ENCODE peak calls at places on chromosomes 11 and 22, in eight cellular contexts. One of them, this sample, is unnamed.

GRCh38 chr11:123180166-123180565 is 14.9 kb downstream of the CLMP start:
- DNase-seq in activated gamma-delta T cell treated with Interleukin-2 at 50 U/mL for 16 hours: no peak
- DNase-seq in AML-193: no peak
- DNase-seq in uterus: no peak
- DNase-seq in posterior vena cava: no peak
- DNase-seq in HS-5: no peak
- DNase-seq in B cell: no peak
- DNase-seq in heart left ventricle: no peak
- DNase-seq in this sample: no peak

GRCh38 chr11:45394294-45395085 is 108.3 kb upstream of the SYT13 start:
- DNase-seq in activated gamma-delta T cell treated with Interleukin-2 at 50 U/mL for 16 hours: no peak
- DNase-seq in AML-193: no peak
- DNase-seq in uterus: no peak
- DNase-seq in posterior vena cava: no peak
- DNase-seq in HS-5: no peak
- DNase-seq in B cell: no peak
- DNase-seq in heart left ventricle: no peak
- DNase-seq in this sample: no peak

GRCh38 chr11:132365650-132366049 is 995.2 kb downstream of the NTM start:
- DNase-seq in activated gamma-delta T cell treated with Interleukin-2 at 50 U/mL for 16 hours: no peak
- DNase-seq in AML-193: no peak
- DNase-seq in uterus: no peak
- DNase-seq in posterior vena cava: no peak
- DNase-seq in HS-5: no peak
- DNase-seq in B cell: no peak
- DNase-seq in heart left ventricle: no peak
- DNase-seq in this sample: no peak

GRCh38 chr11:31767665-31768064 is 43.5 kb downstream of the PAX6 start:
- DNase-seq in activated gamma-delta T cell treated with Interleukin-2 at 50 U/mL for 16 hours: no peak
- DNase-seq in AML-193: no peak
- DNase-seq in uterus: no peak
- DNase-seq in posterior vena cava: no peak
- DNase-seq in HS-5: no peak
- DNase-seq in B cell: no peak
- DNase-seq in heart left ventricle: no peak
- DNase-seq in this sample: no peak

GRCh38 chr11:111378773-111379499 is at the start of gene POU2AF1:
- DNase-seq in activated gamma-delta T cell treated with Interleukin-2 at 50 U/mL for 16 hours: peak
- DNase-seq in AML-193: no peak
- DNase-seq in uterus: no peak
- DNase-seq in posterior vena cava: no peak
- DNase-seq in HS-5: no peak
- DNase-seq in B cell: peak
- DNase-seq in heart left ventricle: peak
- DNase-seq in this sample: no peak

GRCh38 chr11:128135451-128135850 is 451.9 kb downstream of the ETS1 start:
- DNase-seq in activated gamma-delta T cell treated with Interleukin-2 at 50 U/mL for 16 hours: no peak
- DNase-seq in AML-193: no peak
- DNase-seq in uterus: no peak
- DNase-seq in posterior vena cava: no peak
- DNase-seq in HS-5: no peak
- DNase-seq in B cell: no peak
- DNase-seq in heart left ventricle: no peak
- DNase-seq in this sample: no peak

GRCh38 chr22:23132376-23133091 is 9.3 kb downstream of the RSPH14 start:
- DNase-seq in activated gamma-delta T cell treated with Interleukin-2 at 50 U/mL for 16 hours: no peak
- DNase-seq in AML-193: no peak
- DNase-seq in uterus: no peak
- DNase-seq in posterior vena cava: no peak
- DNase-seq in HS-5: no peak
- DNase-seq in B cell: no peak
- DNase-seq in heart left ventricle: no peak
- DNase-seq in this sample: no peak

GRCh38 chr11:3201677-3202181 is 16.9 kb downstream of the MRGPRG start:
- DNase-seq in activated gamma-delta T cell treated with Interleukin-2 at 50 U/mL for 16 hours: no peak
- DNase-seq in AML-193: no peak
- DNase-seq in uterus: peak
- DNase-seq in posterior vena cava: peak
- DNase-seq in HS-5: no peak
- DNase-seq in B cell: no peak
- DNase-seq in heart left ventricle: no peak
- DNase-seq in this sample: no peak

GRCh38 chr11:11968511-11969280 is 39.7 kb downstream of the DKK3 start:
- DNase-seq in activated gamma-delta T cell treated with Interleukin-2 at 50 U/mL for 16 hours: no peak
- DNase-seq in AML-193: no peak
- DNase-seq in uterus: no peak
- DNase-seq in posterior vena cava: peak
- DNase-seq in HS-5: no peak
- DNase-seq in B cell: no peak
- DNase-seq in heart left ventricle: no peak
- DNase-seq in this sample: no peak

GRCh38 chr11:94602430-94603372 is 35.5 kb downstream of the PIWIL4 start:
- DNase-seq in activated gamma-delta T cell treated with Interleukin-2 at 50 U/mL for 16 hours: peak
- DNase-seq in AML-193: peak
- DNase-seq in uterus: peak
- DNase-seq in posterior vena cava: no peak
- DNase-seq in HS-5: peak
- DNase-seq in B cell: peak
- DNase-seq in heart left ventricle: peak
- DNase-seq in this sample: peak

GRCh38 chr11:58573451-58574104 is 2.1 kb downstream of the LPXN start:
- DNase-seq in activated gamma-delta T cell treated with Interleukin-2 at 50 U/mL for 16 hours: peak
- DNase-seq in AML-193: peak
- DNase-seq in uterus: peak
- DNase-seq in posterior vena cava: peak
- DNase-seq in HS-5: peak
- DNase-seq in B cell: peak
- DNase-seq in heart left ventricle: no peak
- DNase-seq in this sample: peak

GRCh38 chr11:134907636-134908035 is 495.6 kb upstream of the B3GAT1 start:
- DNase-seq in activated gamma-delta T cell treated with Interleukin-2 at 50 U/mL for 16 hours: no peak
- DNase-seq in AML-193: no peak
- DNase-seq in uterus: no peak
- DNase-seq in posterior vena cava: no peak
- DNase-seq in HS-5: no peak
- DNase-seq in B cell: no peak
- DNase-seq in heart left ventricle: no peak
- DNase-seq in this sample: no peak

GRCh38 chr11:114812698-114813097 is 134.4 kb downstream of the NXPE2 start:
- DNase-seq in activated gamma-delta T cell treated with Interleukin-2 at 50 U/mL for 16 hours: no peak
- DNase-seq in AML-193: no peak
- DNase-seq in uterus: no peak
- DNase-seq in posterior vena cava: no peak
- DNase-seq in HS-5: no peak
- DNase-seq in B cell: no peak
- DNase-seq in heart left ventricle: no peak
- DNase-seq in this sample: no peak

GRCh38 chr11:12529041-12529440 is 145.2 kb upstream of the TEAD1 start:
- DNase-seq in activated gamma-delta T cell treated with Interleukin-2 at 50 U/mL for 16 hours: no peak
- DNase-seq in AML-193: no peak
- DNase-seq in uterus: no peak
- DNase-seq in posterior vena cava: peak
- DNase-seq in HS-5: no peak
- DNase-seq in B cell: no peak
- DNase-seq in heart left ventricle: no peak
- DNase-seq in this sample: no peak

GRCh38 chr11:75380716-75381420 is 18.4 kb upstream of the RPS3 start:
- DNase-seq in activated gamma-delta T cell treated with Interleukin-2 at 50 U/mL for 16 hours: no peak
- DNase-seq in AML-193: peak
- DNase-seq in uterus: no peak
- DNase-seq in posterior vena cava: peak
- DNase-seq in HS-5: no peak
- DNase-seq in B cell: no peak
- DNase-seq in heart left ventricle: no peak
- DNase-seq in this sample: no peak

GRCh38 chr11:111355101-111355500 is 24.0 kb downstream of the POU2AF1 start:
- DNase-seq in activated gamma-delta T cell treated with Interleukin-2 at 50 U/mL for 16 hours: no peak
- DNase-seq in AML-193: no peak
- DNase-seq in uterus: no peak
- DNase-seq in posterior vena cava: no peak
- DNase-seq in HS-5: no peak
- DNase-seq in B cell: no peak
- DNase-seq in heart left ventricle: no peak
- DNase-seq in this sample: no peak

GRCh38 chr11:123011510-123011909 is 29.9 kb upstream of the BSX start:
- DNase-seq in activated gamma-delta T cell treated with Interleukin-2 at 50 U/mL for 16 hours: no peak
- DNase-seq in AML-193: no peak
- DNase-seq in uterus: no peak
- DNase-seq in posterior vena cava: no peak
- DNase-seq in HS-5: no peak
- DNase-seq in B cell: no peak
- DNase-seq in heart left ventricle: no peak
- DNase-seq in this sample: no peak

GRCh38 chr11:71236836-71237475 is 15.4 kb downstream of the SHANK2 start:
- DNase-seq in activated gamma-delta T cell treated with Interleukin-2 at 50 U/mL for 16 hours: no peak
- DNase-seq in AML-193: no peak
- DNase-seq in uterus: no peak
- DNase-seq in posterior vena cava: peak
- DNase-seq in HS-5: no peak
- DNase-seq in B cell: no peak
- DNase-seq in heart left ventricle: no peak
- DNase-seq in this sample: no peak

GRCh38 chr11:121523581-121524232 is 70.9 kb upstream of the SORL1-AS1 start:
- DNase-seq in activated gamma-delta T cell treated with Interleukin-2 at 50 U/mL for 16 hours: no peak
- DNase-seq in AML-193: no peak
- DNase-seq in uterus: no peak
- DNase-seq in posterior vena cava: no peak
- DNase-seq in HS-5: no peak
- DNase-seq in B cell: no peak
- DNase-seq in heart left ventricle: no peak
- DNase-seq in this sample: no peak

GRCh38 chr11:304915-305833 is 2.4 kb upstream of the IFITM2 start:
- DNase-seq in activated gamma-delta T cell treated with Interleukin-2 at 50 U/mL for 16 hours: peak
- DNase-seq in AML-193: peak
- DNase-seq in uterus: peak
- DNase-seq in posterior vena cava: peak
- DNase-seq in HS-5: no peak
- DNase-seq in B cell: peak
- DNase-seq in heart left ventricle: peak
- DNase-seq in this sample: peak

GRCh38 chr22:31650391-31650790 is 11.6 kb downstream of the PISD start:
- DNase-seq in activated gamma-delta T cell treated with Interleukin-2 at 50 U/mL for 16 hours: no peak
- DNase-seq in AML-193: no peak
- DNase-seq in uterus: no peak
- DNase-seq in posterior vena cava: no peak
- DNase-seq in HS-5: peak
- DNase-seq in B cell: no peak
- DNase-seq in heart left ventricle: no peak
- DNase-seq in this sample: no peak

GRCh38 chr22:23313791-23314567 is 133.7 kb downstream of the BCR start:
- DNase-seq in activated gamma-delta T cell treated with Interleukin-2 at 50 U/mL for 16 hours: no peak
- DNase-seq in AML-193: no peak
- DNase-seq in uterus: no peak
- DNase-seq in posterior vena cava: peak
- DNase-seq in HS-5: no peak
- DNase-seq in B cell: no peak
- DNase-seq in heart left ventricle: no peak
- DNase-seq in this sample: no peak

GRCh38 chr11:64858467-64859401 is 14.3 kb upstream of the CDC42BPG start:
- DNase-seq in activated gamma-delta T cell treated with Interleukin-2 at 50 U/mL for 16 hours: peak
- DNase-seq in AML-193: no peak
- DNase-seq in uterus: no peak
- DNase-seq in posterior vena cava: no peak
- DNase-seq in HS-5: no peak
- DNase-seq in B cell: peak
- DNase-seq in heart left ventricle: peak
- DNase-seq in this sample: no peak

GRCh38 chr11:61270354-61271070 is 24.6 kb downstream of the VWCE start:
- DNase-seq in activated gamma-delta T cell treated with Interleukin-2 at 50 U/mL for 16 hours: no peak
- DNase-seq in AML-193: no peak
- DNase-seq in uterus: no peak
- DNase-seq in posterior vena cava: no peak
- DNase-seq in HS-5: peak
- DNase-seq in B cell: no peak
- DNase-seq in heart left ventricle: no peak
- DNase-seq in this sample: no peak

GRCh38 chr11:125784678-125785077 is 3.2 kb upstream of the PATE3 start:
- DNase-seq in activated gamma-delta T cell treated with Interleukin-2 at 50 U/mL for 16 hours: no peak
- DNase-seq in AML-193: no peak
- DNase-seq in uterus: no peak
- DNase-seq in posterior vena cava: no peak
- DNase-seq in HS-5: no peak
- DNase-seq in B cell: no peak
- DNase-seq in heart left ventricle: no peak
- DNase-seq in this sample: no peak

GRCh38 chr22:35634981-35635540 is 13.2 kb upstream of the APOL6 start:
- DNase-seq in activated gamma-delta T cell treated with Interleukin-2 at 50 U/mL for 16 hours: no peak
- DNase-seq in AML-193: no peak
- DNase-seq in uterus: no peak
- DNase-seq in posterior vena cava: no peak
- DNase-seq in HS-5: no peak
- DNase-seq in B cell: no peak
- DNase-seq in heart left ventricle: no peak
- DNase-seq in this sample: no peak

GRCh38 chr11:9001736-9002135 is 2.1 kb downstream of the NRIP3 start:
- DNase-seq in activated gamma-delta T cell treated with Interleukin-2 at 50 U/mL for 16 hours: peak
- DNase-seq in AML-193: peak
- DNase-seq in uterus: no peak
- DNase-seq in posterior vena cava: no peak
- DNase-seq in HS-5: peak
- DNase-seq in B cell: peak
- DNase-seq in heart left ventricle: no peak
- DNase-seq in this sample: no peak

GRCh38 chr22:43293661-43294392 is 49.3 kb downstream of the SCUBE1 start:
- DNase-seq in activated gamma-delta T cell treated with Interleukin-2 at 50 U/mL for 16 hours: no peak
- DNase-seq in AML-193: no peak
- DNase-seq in uterus: peak
- DNase-seq in posterior vena cava: no peak
- DNase-seq in HS-5: no peak
- DNase-seq in B cell: no peak
- DNase-seq in heart left ventricle: no peak
- DNase-seq in this sample: no peak

GRCh38 chr22:31343235-31344191 is 2.6 kb downstream of the PATZ1 start:
- DNase-seq in activated gamma-delta T cell treated with Interleukin-2 at 50 U/mL for 16 hours: no peak
- DNase-seq in AML-193: no peak
- DNase-seq in uterus: peak
- DNase-seq in posterior vena cava: no peak
- DNase-seq in HS-5: no peak
- DNase-seq in B cell: peak
- DNase-seq in heart left ventricle: peak
- DNase-seq in this sample: no peak

This sample was measured in right atrium auricular region.